ENCODE peak calls at places on chromosomes 1 and 21, in nine cellular contexts. Y is heart left ventricle; K is CD8-positive, alpha-beta T cell; E is fibroblast of lung; V is cardiac fibroblast; H is left ventricle myocardium inferior; J is pancreas; O is PC-3; M is psoas muscle. L is an unnamed sample.
A peak's percentile ranks its signal among the peaks of the same experiment; 100 is the strongest.

GRCh38 chr1:39842726-39843305 is 40.5 kb downstream of the TRIT1 start:
- DNase-seq in K (no peak), H (no peak), V (no peak), E (no peak), O (no peak), J (no peak), Y (no peak), M (no peak), L (no peak)

GRCh38 chr1:6724517-6725141 is 23.0 kb upstream of the DNAJC11 start:
- DNase-seq in J (no peak), V (peak; percentile 67), K (no peak), Y (no peak), O (peak; percentile 73), E (peak; percentile 31), H (no peak), M (no peak), L (peak; percentile 64)

GRCh38 chr1:229557913-229558414 is 543 bp downstream of the ABCB10 start:
- DNase-seq in J (peak; percentile 55), V (peak; percentile 21), Y (peak; percentile 45), H (peak; percentile 46), M (peak; percentile 45), O (peak; percentile 43), K (peak; percentile 6), E (peak; percentile 20), L (peak; percentile 31)

GRCh38 chr21:37342046-37342632 is 24.4 kb upstream of the DYRK1A start:
- DNase-seq in H (no peak), O (peak; percentile 14), Y (no peak), J (no peak), M (no peak), E (no peak), V (no peak), K (no peak), L (no peak)

GRCh38 chr1:198909973-198910372 is 271.1 kb downstream of the PTPRC start:
- DNase-seq in K (no peak), Y (no peak), M (no peak), J (no peak), E (no peak), H (no peak), V (peak; percentile 67), O (no peak), L (no peak)

GRCh38 chr1:152440635-152441471 is 26.8 kb upstream of the CRNN start:
- DNase-seq in Y (peak; percentile 60), K (peak; percentile 49), V (peak; percentile 78), O (peak; percentile 82), H (peak; percentile 50), J (peak; percentile 68), M (peak; percentile 51), E (peak; percentile 65), L (peak; percentile 53)

GRCh38 chr1:51576085-51576444 is 40.8 kb upstream of the OSBPL9 start:
- DNase-seq in V (no peak), K (no peak), H (no peak), O (no peak), E (no peak), Y (no peak), J (no peak), M (no peak), L (no peak)

GRCh38 chr1:210222288-210223006 is 10.1 kb upstream of the SERTAD4 start:
- DNase-seq in H (no peak), Y (no peak), K (no peak), V (no peak), E (no peak), O (peak; percentile 74), J (peak; percentile 16), M (no peak), L (no peak)

GRCh38 chr1:64223329-64224151 is 20.1 kb downstream of the UBE2U start:
- DNase-seq in M (no peak), J (no peak), K (no peak), O (peak; percentile 87), Y (no peak), V (peak; percentile 91), E (peak; percentile 95), H (no peak), L (peak; percentile 91)

GRCh38 chr21:34771512-34772028 is 102.8 kb downstream of the CLIC6 start:
- DNase-seq in M (no peak), V (peak; percentile 87), E (peak; percentile 88), H (no peak), Y (no peak), O (peak; percentile 90), J (no peak), K (no peak), L (peak; percentile 53)

GRCh38 chr21:36658926-36659325 is 40.0 kb upstream of the SIM2 start:
- DNase-seq in O (no peak), Y (no peak), J (no peak), V (no peak), E (no peak), M (no peak), H (no peak), K (no peak), L (no peak)

GRCh38 chr1:159804924-159805323 is 2.8 kb downstream of the FCRL6 start:
- DNase-seq in K (no peak), Y (no peak), V (no peak), H (no peak), E (no peak), J (no peak), M (no peak), O (peak; percentile 72), L (no peak)

GRCh38 chr1:83512371-83513004 is 486.4 kb downstream of the TTLL7 start:
- DNase-seq in J (no peak), V (no peak), H (no peak), K (no peak), E (no peak), O (no peak), Y (no peak), M (no peak), L (peak; percentile 13)

GRCh38 chr1:233737341-233737740 is 123.4 kb downstream of the KCNK1 start:
- DNase-seq in O (no peak), M (no peak), H (no peak), K (no peak), J (no peak), Y (no peak), E (no peak), V (no peak), L (no peak)

DNA sequence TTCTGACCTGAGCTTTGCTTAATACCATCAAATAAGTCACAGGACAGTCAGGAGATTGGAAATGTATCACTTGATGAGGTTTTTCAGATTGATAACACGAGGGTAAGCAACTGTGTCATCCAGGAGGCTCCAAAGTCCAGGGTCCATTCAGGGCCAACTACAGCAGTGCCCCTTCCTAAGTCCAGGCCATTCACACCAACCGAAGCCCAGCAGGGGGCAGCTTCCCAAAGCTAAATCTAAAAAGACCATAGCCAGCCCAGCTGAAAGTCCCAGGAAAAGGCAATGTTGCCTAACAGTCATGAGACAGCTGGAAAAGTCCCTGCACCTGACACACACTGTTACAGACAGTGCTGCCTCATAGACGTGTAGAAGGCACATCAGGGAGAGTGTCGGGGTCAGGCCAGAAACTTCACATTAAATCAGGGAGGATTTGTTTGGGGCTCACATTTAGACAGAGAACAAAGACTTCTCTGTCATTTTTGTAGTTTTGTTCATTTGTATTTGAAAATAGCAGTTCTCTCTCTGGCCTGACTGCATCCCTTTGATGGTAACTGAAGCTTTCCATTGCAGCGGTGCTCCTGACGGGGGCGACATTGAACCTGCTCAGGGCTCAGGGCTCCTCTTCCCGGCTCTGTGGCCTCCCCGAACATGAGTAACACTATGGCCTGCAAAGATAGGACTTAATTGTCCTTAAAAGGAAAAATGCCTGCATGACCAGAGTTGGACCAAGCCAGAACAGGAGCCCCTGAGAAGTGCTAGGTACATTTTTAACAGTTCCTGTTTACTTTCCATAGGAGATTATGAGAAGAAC is 200.4 kb downstream of the NRIP1 start:
- DNase-seq in M (peak; percentile 70), O (peak; percentile 80), V (peak; percentile 91), E (peak; percentile 82), K (no peak), J (peak; percentile 66), Y (peak; percentile 57), H (peak; percentile 64), L (peak; percentile 89)
- TF ChIP-seq CTCF in M (peak; percentile 66), O (peak; percentile 82), V (peak; percentile 84), E (peak; percentile 54), K (no peak), J (peak; percentile 26), Y (peak; percentile 65), H (peak; percentile 75), L (peak; percentile 67)

GRCh38 chr21:29613877-29614276 is 315.2 kb downstream of the BACH1 start:
- DNase-seq in J (no peak), H (no peak), O (no peak), Y (no peak), M (no peak), K (no peak), E (no peak), V (no peak), L (no peak)
- H3K4me3 ChIP-seq in J (no peak overlapping the region), H (no peak overlapping the region), O (no peak overlapping the region), Y (no peak overlapping the region), M (no peak overlapping the region), K (no peak overlapping the region), E (no peak overlapping the region), V (no peak overlapping the region), L (no peak overlapping the region)

GRCh38 chr1:207058878-207059867 is 6.1 kb downstream of the PFKFB2 start:
- DNase-seq in K (no peak), H (no peak), Y (no peak), O (no peak), M (no peak), V (no peak), E (no peak), J (no peak), L (no peak)
- TF ChIP-seq CTCF in K (no peak), H (no peak), Y (no peak), O (peak; percentile 35), M (no peak), V (no peak), E (no peak), J (no peak), L (no peak)

DNA sequence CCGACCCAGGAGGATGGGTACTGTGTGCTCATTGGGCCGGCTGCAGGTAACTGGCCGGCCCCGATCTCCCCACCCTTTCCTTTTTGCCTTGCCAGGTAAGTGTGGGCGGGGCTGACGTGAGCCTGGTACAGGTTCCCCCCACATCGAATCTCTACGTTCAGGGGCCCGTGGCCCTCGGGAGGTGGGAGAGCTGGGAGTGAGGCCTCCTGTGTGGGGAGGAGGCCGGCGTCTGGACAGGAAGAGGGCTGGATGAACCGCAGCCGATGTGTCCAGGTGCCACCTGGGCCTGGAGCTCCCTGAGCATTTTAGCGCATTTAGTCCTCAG is 51.8 kb downstream of the COL18A1 start:
- DNase-seq in J (no peak), H (no peak), Y (no peak), M (peak; percentile 10), V (no peak), E (no peak), O (no peak), K (no peak), L (no peak)
- H3K4me3 ChIP-seq in J (no peak overlapping the region), H (peak overlapping the region; percentile 62), Y (no peak overlapping the region), M (no peak overlapping the region), V (no peak overlapping the region), E (no peak overlapping the region), O (no peak overlapping the region), K (no peak overlapping the region), L (no peak overlapping the region)

DNA sequence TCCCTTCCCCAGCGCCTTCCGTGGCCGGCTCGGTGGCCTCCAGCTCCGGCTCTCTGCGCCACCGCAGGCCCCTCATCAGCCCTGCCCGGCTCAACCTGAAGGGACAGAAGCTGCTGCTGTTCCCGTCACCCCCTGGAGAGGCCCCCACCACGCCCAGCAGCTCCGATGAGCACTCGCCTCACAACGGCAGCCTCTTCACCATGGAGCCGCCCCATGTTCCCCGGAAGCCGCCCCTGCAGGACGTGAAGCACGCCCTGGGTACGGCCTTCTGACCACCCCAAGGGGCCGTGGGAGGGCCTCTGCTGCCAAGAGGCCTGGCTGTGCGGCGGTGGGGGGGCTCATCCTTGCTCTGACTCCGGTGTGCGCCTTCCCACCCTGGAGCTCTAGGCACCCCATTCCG is 21.8 kb downstream of the TMEM201 start:
- DNase-seq in Y (no peak), V (no peak), J (no peak), O (no peak), M (no peak), K (no peak), H (no peak), E (no peak), L (no peak)
- TF ChIP-seq CTCF in Y (no peak), V (no peak), J (no peak), O (no peak), M (no peak), K (no peak), H (no peak), E (no peak), L (no peak)

L was measured in fibroblast of villous mesenchyme.